ENCODE peak calls at places on chromosomes 6 and 20, in seven cellular contexts. C is neuronal stem cell; B is breast epithelium; V is brain microvascular endothelial cell; P is HepG2; I is CD8-positive, alpha-beta T cell; U is Panc1. M is an unnamed sample.

GRCh38 chr6:7196019-7196402 is 88.2 kb downstream of the RREB1 start:
- DNase-seq in C (no peak), P (no peak), V (no peak), I (no peak), B (no peak), U (no peak), M (no peak)

GRCh38 chr20:1299522-1299921 is 29.4 kb downstream of the SDCBP2 start:
- DNase-seq in C (no peak), B (no peak), U (no peak), I (peak; percentile 53), P (no peak), V (no peak), M (peak; percentile 12)

GRCh38 chr6:167699141-167700036 is 127.3 kb upstream of the AFDN start:
- DNase-seq in I (peak; percentile 32), V (peak; percentile 16), U (no peak), C (no peak), P (no peak), B (peak; percentile 48), M (peak; percentile 75)

GRCh38 chr20:64106981-64107735 is at the start of gene NPBWR2:
- DNase-seq in C (no peak), V (no peak), I (peak; percentile 48), U (no peak), B (no peak), P (no peak), M (no peak)

GRCh38 chr20:32777177-32777956 is 15.2 kb downstream of the DNMT3B start:
- DNase-seq in V (no peak), I (no peak), B (no peak), U (no peak), P (peak; percentile 56), C (no peak), M (no peak)

GRCh38 chr6:40389176-40389767 is 197.9 kb downstream of the LRFN2 start:
- DNase-seq in I (no peak), C (no peak), U (no peak), P (no peak), V (no peak), B (no peak), M (no peak)

GRCh38 chr20:57767456-57767855 is 57.6 kb upstream of the PMEPA1 start:
- DNase-seq in P (no peak), U (no peak), V (no peak), B (no peak), I (no peak), C (no peak), M (no peak)

GRCh38 chr6:46626228-46626909 is 26.2 kb downstream of the CYP39A1 start:
- DNase-seq in B (no peak), I (no peak), C (peak; percentile 5), V (peak; percentile 18), P (peak; percentile 33), U (no peak), M (no peak)

GRCh38 chr6:148251286-148251685 is 91.4 kb upstream of the SASH1 start:
- DNase-seq in P (peak; percentile 37), B (no peak), I (no peak), C (peak; percentile 9), V (peak; percentile 41), U (no peak), M (no peak)

GRCh38 chr6:159700970-159701369 is 7.9 kb upstream of the SOD2 start:
- DNase-seq in V (peak; percentile 5), B (no peak), P (no peak), C (no peak), U (no peak), I (no peak), M (no peak)

GRCh38 chr6:161631676-161632194 is 357.9 kb upstream of the AGPAT4 start:
- DNase-seq in C (no peak), V (peak; percentile 86), U (no peak), B (no peak), I (no peak), P (no peak), M (peak; percentile 27)

GRCh38 chr6:65157025-65157424 is 550.0 kb downstream of the EYS start:
- DNase-seq in B (no peak), V (no peak), P (no peak), U (no peak), C (no peak), I (no peak), M (no peak)

GRCh38 chr6:139655783-139656705 is 281.6 kb upstream of the CITED2 start:
- DNase-seq in U (no peak), P (peak; percentile 14), I (no peak), C (no peak), B (no peak), V (no peak), M (no peak)

GRCh38 chr6:7805828-7806227 is 79.9 kb downstream of the BMP6 start:
- DNase-seq in B (no peak), C (no peak), P (no peak), U (no peak), I (no peak), V (no peak), M (no peak)

GRCh38 chr20:51489611-51490010 is 52.9 kb downstream of the NFATC2 start:
- DNase-seq in B (no peak), V (no peak), P (no peak), C (no peak), I (no peak), U (no peak), M (no peak)

GRCh38 chr6:155319902-155320301 is 5.6 kb upstream of the TFB1M start:
- DNase-seq in P (no peak), C (no peak), U (no peak), I (no peak), V (no peak), B (no peak), M (no peak)

GRCh38 chr20:64233725-64234124 is 21.8 kb upstream of the PCMTD2 start:
- DNase-seq in V (no peak), P (no peak), U (no peak), B (no peak), I (no peak), C (no peak), M (peak; percentile 67)

GRCh38 chr6:31042801-31043200 is 32.5 kb downstream of the MUC22 start:
- DNase-seq in V (peak; percentile 44), I (peak; percentile 25), C (no peak), P (peak; percentile 56), U (peak; percentile 18), B (peak; percentile 52), M (peak; percentile 24)

GRCh38 chr6:132304891-132305305 is 96.4 kb downstream of the MOXD1 start:
- DNase-seq in U (no peak), P (no peak), B (no peak), I (no peak), V (no peak), C (no peak), M (no peak)

GRCh38 chr6:35687658-35688604 is 784 bp downstream of the FKBP5 start:
- DNase-seq in I (peak; percentile 57), B (peak; percentile 37), C (peak; percentile 45), P (no peak), V (no peak), U (no peak), M (peak; percentile 46)

GRCh38 chr6:11050735-11051134 is 6.6 kb upstream of the ELOVL2 start:
- DNase-seq in U (no peak), P (no peak), B (no peak), V (peak; percentile 68), I (no peak), C (no peak), M (peak; percentile 54)

GRCh38 chr20:21033817-21034216 is 72.3 kb downstream of the LINC00237 start:
- DNase-seq in P (no peak), V (no peak), B (no peak), C (no peak), U (no peak), I (no peak), M (no peak)

GRCh38 chr6:116136933-116137340 is 11.0 kb upstream of the COL10A1 start:
- DNase-seq in V (no peak), I (peak; percentile 6), U (no peak), B (no peak), C (no peak), P (no peak), M (no peak)

GRCh38 chr20:266604-267562 is 9.4 kb downstream of the DEFB132 start:
- DNase-seq in P (peak; percentile 92), U (no peak), V (peak; percentile 70), I (peak; percentile 93), B (peak; percentile 50), C (peak; percentile 87), M (peak; percentile 72)

GRCh38 chr20:263701-264100 is 6.2 kb downstream of the DEFB132 start:
- DNase-seq in V (no peak), C (no peak), I (no peak), U (no peak), P (no peak), B (no peak), M (no peak)

GRCh38 chr20:271069-271468 is 13.5 kb downstream of the DEFB132 start:
- DNase-seq in B (no peak), U (no peak), P (no peak), I (no peak), C (no peak), V (no peak), M (no peak)

GRCh38 chr20:270517-270916 is 13.0 kb downstream of the DEFB132 start:
- DNase-seq in B (no peak), U (no peak), C (no peak), P (no peak), I (no peak), V (no peak), M (no peak)

GRCh38 chr20:266213-266603 is 8.7 kb downstream of the DEFB132 start:
- DNase-seq in V (no peak), U (no peak), P (no peak), I (no peak), C (no peak), B (no peak), M (no peak)
- H3K4me3 ChIP-seq in V (no peak overlapping the region), U (no peak overlapping the region), P (no peak overlapping the region), I (peak overlapping the region; percentile 69), C (no peak overlapping the region), B (peak overlapping the region; percentile 54), M (no peak overlapping the region)

DNA sequence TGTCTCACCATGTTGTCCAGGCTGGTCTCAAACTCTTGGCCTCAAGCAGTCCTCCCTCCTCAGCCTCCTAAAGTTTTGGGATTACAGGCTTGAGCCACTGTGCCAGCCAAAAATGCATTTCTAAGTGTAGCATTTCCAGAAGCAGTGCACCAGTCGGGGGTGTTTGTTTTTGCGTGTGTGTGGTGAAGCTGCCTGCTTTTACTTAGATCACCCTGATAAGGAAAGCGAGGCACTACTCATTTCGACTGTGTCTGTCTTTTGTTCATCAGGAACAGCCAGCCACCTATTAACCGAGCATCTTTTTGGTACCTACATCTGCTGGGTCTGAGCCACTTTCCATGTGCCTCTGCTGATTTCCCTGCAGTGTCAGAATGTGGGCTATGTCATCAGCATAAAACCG is 18.7 kb downstream of the SIRT5 start:
- DNase-seq in V (no peak), P (no peak), C (no peak), I (no peak), B (no peak), U (no peak), M (no peak)
- H3K36me3 ChIP-seq in V (peaks cover 2% of the 10 kb centered on the region), P (peaks cover 11% of the 10 kb centered on the region), C (peaks cover 4% of the 10 kb centered on the region), I (peaks cover 10% of the 10 kb centered on the region), B (no peaks in the 10 kb centered on the region), U (peaks cover 3% of the 10 kb centered on the region), M (peaks cover 40% of the 10 kb centered on the region)

GRCh38 chr20:38227578-38228360 is 32.8 kb downstream of the KIAA1755 start:
- DNase-seq in V (no peak), I (no peak), U (no peak), C (no peak), B (no peak), P (no peak), M (no peak)
- H3K4me3 ChIP-seq in V (no peak overlapping the region), I (no peak overlapping the region), U (no peak overlapping the region), C (no peak overlapping the region), B (no peak overlapping the region), P (no peak overlapping the region), M (no peak overlapping the region)

DNA sequence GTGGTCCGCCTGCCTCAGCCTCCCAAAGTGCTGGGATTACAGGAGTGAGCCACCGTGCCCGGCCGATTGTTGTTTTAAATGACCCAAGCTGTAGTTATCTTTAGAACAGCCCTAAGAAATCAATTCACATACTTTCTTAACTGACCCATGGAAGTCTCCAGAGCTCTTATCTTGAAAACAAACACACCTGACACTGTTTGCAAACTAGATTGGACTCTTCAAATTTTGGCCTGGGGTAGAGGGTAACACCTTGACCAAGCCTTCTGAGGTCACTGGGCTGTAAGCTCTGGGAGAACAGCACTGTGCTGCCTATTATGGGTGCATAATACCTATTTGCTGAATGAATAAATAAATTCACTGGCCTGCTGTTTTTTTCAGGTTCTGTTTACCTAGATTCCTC is 190.6 kb downstream of the AIG1 start:
- DNase-seq in I (no peak), U (no peak), C (no peak), P (no peak), V (no peak), B (no peak), M (no peak)
- H3K36me3 ChIP-seq in I (no peaks in the 10 kb centered on the region), U (no peaks in the 10 kb centered on the region), C (no peaks in the 10 kb centered on the region), P (no peaks in the 10 kb centered on the region), V (no peaks in the 10 kb centered on the region), B (no peaks in the 10 kb centered on the region), M (no peaks in the 10 kb centered on the region)